ENCODE peak calls at places on chromosomes 6 and 20, in six cellular contexts. One of them, this sample, is unnamed.

GRCh38 chr6:149455028-149455732 is 29.6 kb downstream of the ZC3H12D start:
- DNase-seq in fibroblast of lung: no peak
- DNase-seq in ovary: no peak
- DNase-seq in left ventricle myocardium inferior: no peak
- DNase-seq in endothelial cell: no peak
- DNase-seq in IMR-90: no peak
- DNase-seq in this sample: no peak

GRCh38 chr20:61370841-61371303 is 118.8 kb downstream of the CDH4 start:
- DNase-seq in endothelial cell: no peak
- DNase-seq in ovary: no peak
- DNase-seq in fibroblast of lung: no peak
- DNase-seq in IMR-90: no peak
- DNase-seq in left ventricle myocardium inferior: no peak
- DNase-seq in this sample: no peak

GRCh38 chr6:2999005-2999620 is 581 bp upstream of the NQO2 start:
- DNase-seq in ovary: peak
- DNase-seq in IMR-90: peak
- DNase-seq in fibroblast of lung: peak
- DNase-seq in endothelial cell: peak
- DNase-seq in left ventricle myocardium inferior: no peak
- DNase-seq in this sample: no peak

GRCh38 chr6:158422629-158423238 is 110.5 kb downstream of the TULP4 start:
- DNase-seq in fibroblast of lung: peak
- DNase-seq in endothelial cell: no peak
- DNase-seq in ovary: no peak
- DNase-seq in IMR-90: no peak
- DNase-seq in left ventricle myocardium inferior: no peak
- DNase-seq in this sample: no peak

GRCh38 chr6:157535354-157536217 is 154.6 kb downstream of the ZDHHC14 start:
- DNase-seq in fibroblast of lung: peak
- DNase-seq in left ventricle myocardium inferior: no peak
- DNase-seq in endothelial cell: no peak
- DNase-seq in IMR-90: peak
- DNase-seq in ovary: no peak
- DNase-seq in this sample: peak

GRCh38 chr6:166853371-166854325 is 102.7 kb downstream of the RNASET2 start:
- DNase-seq in endothelial cell: no peak
- DNase-seq in left ventricle myocardium inferior: no peak
- DNase-seq in IMR-90: no peak
- DNase-seq in fibroblast of lung: no peak
- DNase-seq in ovary: no peak
- DNase-seq in this sample: no peak

GRCh38 chr20:19945732-19946670 is 71.2 kb upstream of the NAA20 start:
- DNase-seq in IMR-90: no peak
- DNase-seq in fibroblast of lung: peak
- DNase-seq in ovary: no peak
- DNase-seq in left ventricle myocardium inferior: peak
- DNase-seq in endothelial cell: no peak
- DNase-seq in this sample: no peak

GRCh38 chr6:24313477-24314141 is 44.2 kb downstream of the DCDC2 start:
- DNase-seq in ovary: no peak
- DNase-seq in IMR-90: peak
- DNase-seq in endothelial cell: peak
- DNase-seq in fibroblast of lung: peak
- DNase-seq in left ventricle myocardium inferior: no peak
- DNase-seq in this sample: no peak

GRCh38 chr6:145539831-145540230 is 195.5 kb downstream of the EPM2A start:
- DNase-seq in IMR-90: peak
- DNase-seq in fibroblast of lung: peak
- DNase-seq in endothelial cell: no peak
- DNase-seq in left ventricle myocardium inferior: no peak
- DNase-seq in ovary: no peak
- DNase-seq in this sample: no peak

GRCh38 chr6:131139599-131139998 is 4.3 kb downstream of the AKAP7 start:
- DNase-seq in left ventricle myocardium inferior: no peak
- DNase-seq in endothelial cell: no peak
- DNase-seq in fibroblast of lung: no peak
- DNase-seq in ovary: no peak
- DNase-seq in IMR-90: no peak
- DNase-seq in this sample: no peak

GRCh38 chr6:110053395-110054240 is 75.5 kb downstream of the GPR6 start:
- DNase-seq in ovary: peak
- DNase-seq in IMR-90: peak
- DNase-seq in left ventricle myocardium inferior: no peak
- DNase-seq in fibroblast of lung: peak
- DNase-seq in endothelial cell: peak
- DNase-seq in this sample: peak

GRCh38 chr6:44084231-44085014 is 42.8 kb downstream of the MRPL14 start:
- DNase-seq in endothelial cell: no peak
- DNase-seq in IMR-90: peak
- DNase-seq in ovary: no peak
- DNase-seq in fibroblast of lung: no peak
- DNase-seq in left ventricle myocardium inferior: no peak
- DNase-seq in this sample: no peak

GRCh38 chr6:158312165-158312564 is at the start of gene TULP4:
- DNase-seq in fibroblast of lung: no peak
- DNase-seq in IMR-90: no peak
- DNase-seq in ovary: no peak
- DNase-seq in endothelial cell: no peak
- DNase-seq in left ventricle myocardium inferior: no peak
- DNase-seq in this sample: no peak

GRCh38 chr6:137656735-137657134 is 162.5 kb upstream of the OLIG3 start:
- DNase-seq in IMR-90: no peak
- DNase-seq in left ventricle myocardium inferior: no peak
- DNase-seq in ovary: no peak
- DNase-seq in endothelial cell: no peak
- DNase-seq in fibroblast of lung: no peak
- DNase-seq in this sample: no peak

GRCh38 chr6:153553627-153554026 is 422.5 kb upstream of the RGS17 start:
- DNase-seq in fibroblast of lung: no peak
- DNase-seq in ovary: no peak
- DNase-seq in IMR-90: no peak
- DNase-seq in endothelial cell: peak
- DNase-seq in left ventricle myocardium inferior: no peak
- DNase-seq in this sample: no peak
- TF ChIP-seq CTCF in fibroblast of lung: peak
- TF ChIP-seq CTCF in ovary: no peak
- TF ChIP-seq CTCF in IMR-90: no peak
- TF ChIP-seq CTCF in endothelial cell: no peak
- TF ChIP-seq CTCF in left ventricle myocardium inferior: peak
- TF ChIP-seq CTCF in this sample: no peak

DNA sequence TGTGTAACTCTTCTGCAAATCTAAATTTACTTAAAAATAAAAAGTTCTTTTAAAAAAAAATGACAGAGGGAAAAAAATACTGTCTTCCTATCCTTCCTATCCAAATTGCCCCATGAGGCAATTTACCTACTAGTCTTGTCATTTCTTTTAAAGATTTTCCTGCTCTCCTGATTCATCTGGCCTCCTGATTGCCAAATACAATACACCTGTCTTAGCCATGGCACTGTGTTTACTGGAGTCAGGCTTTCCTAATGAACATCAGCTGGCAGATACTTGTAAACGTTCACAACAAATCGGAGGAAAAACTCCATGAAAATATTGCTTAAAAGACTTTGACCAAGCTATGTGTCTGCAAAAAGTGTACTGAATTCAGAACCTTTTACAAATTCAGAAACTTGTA is 21.5 kb downstream of the TM9SF4 start:
- DNase-seq in endothelial cell: no peak
- DNase-seq in left ventricle myocardium inferior: no peak
- DNase-seq in fibroblast of lung: no peak
- DNase-seq in ovary: no peak
- DNase-seq in IMR-90: no peak
- DNase-seq in this sample: no peak
- TF ChIP-seq CTCF in endothelial cell: no peak
- TF ChIP-seq CTCF in left ventricle myocardium inferior: no peak
- TF ChIP-seq CTCF in fibroblast of lung: no peak
- TF ChIP-seq CTCF in ovary: no peak
- TF ChIP-seq CTCF in IMR-90: no peak
- TF ChIP-seq CTCF in this sample: no peak

GRCh38 chr20:50320005-50320909 is 129.6 kb downstream of the CEBPB start:
- DNase-seq in ovary: no peak
- DNase-seq in IMR-90: no peak
- DNase-seq in endothelial cell: no peak
- DNase-seq in left ventricle myocardium inferior: no peak
- DNase-seq in fibroblast of lung: peak
- DNase-seq in this sample: no peak
- TF ChIP-seq CTCF in ovary: no peak
- TF ChIP-seq CTCF in IMR-90: no peak
- TF ChIP-seq CTCF in endothelial cell: no peak
- TF ChIP-seq CTCF in left ventricle myocardium inferior: no peak
- TF ChIP-seq CTCF in fibroblast of lung: no peak
- TF ChIP-seq CTCF in this sample: no peak

GRCh38 chr6:90096818-90097217 is 199.8 kb downstream of the BACH2 start:
- DNase-seq in fibroblast of lung: no peak
- DNase-seq in left ventricle myocardium inferior: no peak
- DNase-seq in endothelial cell: no peak
- DNase-seq in ovary: no peak
- DNase-seq in IMR-90: no peak
- DNase-seq in this sample: no peak

GRCh38 chr6:90098637-90099036 is 198.0 kb downstream of the BACH2 start:
- DNase-seq in left ventricle myocardium inferior: peak
- DNase-seq in ovary: peak
- DNase-seq in IMR-90: no peak
- DNase-seq in endothelial cell: no peak
- DNase-seq in fibroblast of lung: peak
- DNase-seq in this sample: no peak

GRCh38 chr6:90100059-90100665 is 196.5 kb downstream of the BACH2 start:
- DNase-seq in fibroblast of lung: peak
- DNase-seq in left ventricle myocardium inferior: no peak
- DNase-seq in ovary: no peak
- DNase-seq in endothelial cell: no peak
- DNase-seq in IMR-90: no peak
- DNase-seq in this sample: no peak

GRCh38 chr6:90097357-90097756 is 199.3 kb downstream of the BACH2 start:
- DNase-seq in IMR-90: no peak
- DNase-seq in left ventricle myocardium inferior: no peak
- DNase-seq in endothelial cell: no peak
- DNase-seq in ovary: no peak
- DNase-seq in fibroblast of lung: peak
- DNase-seq in this sample: no peak

GRCh38 chr6:90098025-90098474 is 198.6 kb downstream of the BACH2 start:
- DNase-seq in endothelial cell: no peak
- DNase-seq in left ventricle myocardium inferior: peak
- DNase-seq in IMR-90: peak
- DNase-seq in fibroblast of lung: peak
- DNase-seq in ovary: peak
- DNase-seq in this sample: peak
- TF ChIP-seq CTCF in endothelial cell: no peak
- TF ChIP-seq CTCF in left ventricle myocardium inferior: peak
- TF ChIP-seq CTCF in IMR-90: peak
- TF ChIP-seq CTCF in fibroblast of lung: peak
- TF ChIP-seq CTCF in ovary: no peak
- TF ChIP-seq CTCF in this sample: peak

GRCh38 chr20:41358230-41358629 is 8.4 kb downstream of the EMILIN3 start:
- DNase-seq in ovary: no peak
- DNase-seq in left ventricle myocardium inferior: no peak
- DNase-seq in endothelial cell: no peak
- DNase-seq in fibroblast of lung: no peak
- DNase-seq in IMR-90: no peak
- DNase-seq in this sample: no peak

GRCh38 chr20:41356951-41357350 is 9.7 kb downstream of the EMILIN3 start:
- DNase-seq in ovary: no peak
- DNase-seq in fibroblast of lung: no peak
- DNase-seq in left ventricle myocardium inferior: no peak
- DNase-seq in IMR-90: no peak
- DNase-seq in endothelial cell: no peak
- DNase-seq in this sample: no peak

GRCh38 chr20:41355598-41356203 is 10.9 kb downstream of the EMILIN3 start:
- DNase-seq in fibroblast of lung: no peak
- DNase-seq in left ventricle myocardium inferior: no peak
- DNase-seq in IMR-90: no peak
- DNase-seq in ovary: no peak
- DNase-seq in endothelial cell: no peak
- DNase-seq in this sample: no peak

GRCh38 chr20:41358717-41359116 is 7.9 kb downstream of the EMILIN3 start:
- DNase-seq in left ventricle myocardium inferior: no peak
- DNase-seq in endothelial cell: no peak
- DNase-seq in IMR-90: no peak
- DNase-seq in ovary: no peak
- DNase-seq in fibroblast of lung: no peak
- DNase-seq in this sample: no peak

GRCh38 chr20:41357424-41358163 is 9.0 kb downstream of the EMILIN3 start:
- DNase-seq in left ventricle myocardium inferior: no peak
- DNase-seq in IMR-90: no peak
- DNase-seq in endothelial cell: no peak
- DNase-seq in fibroblast of lung: no peak
- DNase-seq in ovary: no peak
- DNase-seq in this sample: no peak
- TF ChIP-seq CTCF in left ventricle myocardium inferior: no peak
- TF ChIP-seq CTCF in IMR-90: no peak
- TF ChIP-seq CTCF in endothelial cell: peak
- TF ChIP-seq CTCF in fibroblast of lung: no peak
- TF ChIP-seq CTCF in ovary: no peak
- TF ChIP-seq CTCF in this sample: no peak

GRCh38 chr20:34564810-34565209 is 6.3 kb downstream of the MAP1LC3A start:
- DNase-seq in IMR-90: no peak
- DNase-seq in left ventricle myocardium inferior: no peak
- DNase-seq in ovary: no peak
- DNase-seq in fibroblast of lung: no peak
- DNase-seq in endothelial cell: no peak
- DNase-seq in this sample: no peak

GRCh38 chr20:34560141-34560523 is 1.6 kb downstream of the MAP1LC3A start:
- DNase-seq in endothelial cell: no peak
- DNase-seq in ovary: peak
- DNase-seq in fibroblast of lung: no peak
- DNase-seq in left ventricle myocardium inferior: no peak
- DNase-seq in IMR-90: no peak
- DNase-seq in this sample: no peak

GRCh38 chr20:34560614-34561013 is 2.1 kb downstream of the MAP1LC3A start:
- DNase-seq in IMR-90: no peak
- DNase-seq in left ventricle myocardium inferior: no peak
- DNase-seq in fibroblast of lung: no peak
- DNase-seq in ovary: no peak
- DNase-seq in endothelial cell: no peak
- DNase-seq in this sample: no peak

GRCh38 chr20:34561661-34562060 is 3.1 kb downstream of the MAP1LC3A start:
- DNase-seq in IMR-90: no peak
- DNase-seq in left ventricle myocardium inferior: no peak
- DNase-seq in fibroblast of lung: no peak
- DNase-seq in ovary: no peak
- DNase-seq in endothelial cell: no peak
- DNase-seq in this sample: no peak

GRCh38 chr20:34562643-34563042 is 4.1 kb downstream of the MAP1LC3A start:
- DNase-seq in left ventricle myocardium inferior: no peak
- DNase-seq in ovary: no peak
- DNase-seq in fibroblast of lung: peak
- DNase-seq in endothelial cell: peak
- DNase-seq in IMR-90: peak
- DNase-seq in this sample: no peak
- TF ChIP-seq CTCF in left ventricle myocardium inferior: peak
- TF ChIP-seq CTCF in ovary: no peak
- TF ChIP-seq CTCF in fibroblast of lung: peak
- TF ChIP-seq CTCF in endothelial cell: peak
- TF ChIP-seq CTCF in IMR-90: peak
- TF ChIP-seq CTCF in this sample: peak

DNA sequence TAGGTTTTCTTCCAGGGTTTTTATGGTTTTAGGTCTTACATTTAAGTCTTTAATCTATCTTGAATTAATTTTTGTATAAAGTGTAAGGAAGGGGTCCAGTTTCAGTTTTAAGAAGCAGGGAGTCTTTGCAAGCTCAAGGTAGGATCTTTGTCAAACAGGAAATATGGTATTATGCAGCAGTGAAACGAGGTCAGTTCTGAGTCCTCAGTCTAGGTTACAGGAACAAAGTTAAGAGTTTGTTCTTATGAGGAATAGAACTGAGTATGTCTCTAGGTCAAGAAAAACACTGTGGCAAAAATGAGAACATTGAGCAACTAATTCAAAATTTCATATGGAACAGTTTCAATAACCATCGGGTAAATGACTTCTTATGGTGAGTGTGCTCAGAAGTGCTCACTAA is 63.6 kb downstream of the GCLC start:
- DNase-seq in left ventricle myocardium inferior: no peak
- DNase-seq in IMR-90: no peak
- DNase-seq in endothelial cell: no peak
- DNase-seq in ovary: no peak
- DNase-seq in fibroblast of lung: no peak
- DNase-seq in this sample: no peak
- TF ChIP-seq CTCF in left ventricle myocardium inferior: no peak
- TF ChIP-seq CTCF in IMR-90: no peak
- TF ChIP-seq CTCF in endothelial cell: no peak
- TF ChIP-seq CTCF in ovary: no peak
- TF ChIP-seq CTCF in fibroblast of lung: no peak
- TF ChIP-seq CTCF in this sample: no peak

This sample was measured in AG09319.